ENCODE peak calls at places on chromosomes 16 and 17, in six cellular contexts. E is A673, K is natural killer cell, P is foreskin fibroblast, W is type B pancreatic cell, R is omental fat pad. Q is an unnamed sample.

GRCh38 chr17:41396340-41396739 is 1.1 kb downstream of the KRT31 start:
- DNase-seq in E (no peak), K (no peak), P (no peak), W (no peak), R (no peak), Q (no peak)

GRCh38 chr16:75911896-75912295 is 185.6 kb upstream of the CPHXL start:
- DNase-seq in E (no peak), K (no peak), P (no peak), W (no peak), R (no peak), Q (no peak)

GRCh38 chr16:7615565-7615964 is 282.9 kb downstream of the RBFOX1 start:
- DNase-seq in E (no peak), K (no peak), P (no peak), W (no peak), R (no peak), Q (no peak)

GRCh38 chr16:84306564-84306963 is 11.9 kb downstream of the WFDC1 start:
- DNase-seq in E (no peak), K (no peak), P (no peak), W (no peak), R (no peak), Q (no peak)

GRCh38 chr16:89779231-89779912 is 37.1 kb downstream of the FANCA start:
- DNase-seq in E (no peak), K (no peak), P (no peak), W (no peak), R (no peak), Q (no peak)

GRCh38 chr17:29594441-29595090 is 1.6 kb downstream of the ANKRD13B start:
- DNase-seq in E (no peak), K (no peak), P (no peak), W (no peak), R (no peak), Q (no peak)

GRCh38 chr16:27924411-27925118 is 138.9 kb downstream of the GSG1L start:
- DNase-seq in E (no peak), K (no peak), P (no peak), W (no peak), R (no peak), Q (no peak)

GRCh38 chr16:57720142-57720575 is 15.4 kb upstream of the KATNB1 start:
- DNase-seq in E (peak), K (peak), P (peak), W (no peak), R (no peak), Q (no peak)

GRCh38 chr16:77758046-77758445 is 30.3 kb upstream of the VAT1L start:
- DNase-seq in E (no peak), K (no peak), P (no peak), W (no peak), R (no peak), Q (no peak)

GRCh38 chr16:18805257-18805773 is 4.0 kb upstream of the ARL6IP1 start:
- DNase-seq in E (no peak), K (no peak), P (no peak), W (no peak), R (no peak), Q (no peak)

GRCh38 chr16:58110590-58111330 is 18.4 kb downstream of the CFAP20 start:
- DNase-seq in E (peak), K (no peak), P (peak), W (no peak), R (no peak), Q (no peak)

DNA sequence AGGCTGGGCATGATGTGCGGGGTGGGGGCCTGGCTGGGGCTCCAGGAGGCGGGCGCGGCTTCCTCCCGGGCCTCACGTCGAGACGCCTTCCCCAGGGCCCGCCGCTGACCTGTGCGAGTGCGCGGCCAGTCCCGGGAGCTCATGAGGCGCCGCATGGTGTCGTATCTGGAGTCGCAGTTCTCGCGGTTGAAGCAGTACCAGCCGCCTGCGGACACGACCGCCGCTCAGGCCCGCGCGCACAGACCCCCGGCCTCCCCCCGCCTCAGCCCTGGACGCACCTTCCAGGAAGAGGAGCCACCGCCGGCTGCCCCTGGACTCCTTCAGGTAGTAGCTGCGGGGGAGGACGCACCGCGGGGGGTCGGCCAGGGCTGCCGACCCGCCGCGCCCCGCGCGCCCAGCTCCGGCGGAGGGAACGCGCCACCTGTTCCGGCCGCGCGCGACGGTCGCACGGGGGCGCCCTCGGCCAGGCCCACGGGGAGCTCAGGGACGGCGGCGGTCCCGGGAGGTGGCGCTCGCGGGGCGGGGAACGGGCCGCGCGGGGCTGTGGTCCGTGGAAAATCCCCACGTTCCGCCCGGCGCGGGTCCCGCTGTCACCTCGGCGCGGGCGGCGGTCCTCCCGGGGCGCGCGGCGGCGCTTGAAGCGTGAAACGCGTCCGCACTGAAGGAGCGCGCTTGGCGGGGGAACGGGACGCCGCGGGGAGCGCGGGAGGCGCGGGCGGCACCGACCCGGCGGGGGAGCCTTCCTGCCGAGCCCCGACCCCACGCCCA is 1.4 kb downstream of the NOTUM start:
- DNase-seq in E (peak), K (peak), P (peak), W (peak), R (peak), Q (peak)
- TF ChIP-seq CTCF in E (peak), K (peak), P (peak), W (peak), R (peak), Q (peak)

DNA sequence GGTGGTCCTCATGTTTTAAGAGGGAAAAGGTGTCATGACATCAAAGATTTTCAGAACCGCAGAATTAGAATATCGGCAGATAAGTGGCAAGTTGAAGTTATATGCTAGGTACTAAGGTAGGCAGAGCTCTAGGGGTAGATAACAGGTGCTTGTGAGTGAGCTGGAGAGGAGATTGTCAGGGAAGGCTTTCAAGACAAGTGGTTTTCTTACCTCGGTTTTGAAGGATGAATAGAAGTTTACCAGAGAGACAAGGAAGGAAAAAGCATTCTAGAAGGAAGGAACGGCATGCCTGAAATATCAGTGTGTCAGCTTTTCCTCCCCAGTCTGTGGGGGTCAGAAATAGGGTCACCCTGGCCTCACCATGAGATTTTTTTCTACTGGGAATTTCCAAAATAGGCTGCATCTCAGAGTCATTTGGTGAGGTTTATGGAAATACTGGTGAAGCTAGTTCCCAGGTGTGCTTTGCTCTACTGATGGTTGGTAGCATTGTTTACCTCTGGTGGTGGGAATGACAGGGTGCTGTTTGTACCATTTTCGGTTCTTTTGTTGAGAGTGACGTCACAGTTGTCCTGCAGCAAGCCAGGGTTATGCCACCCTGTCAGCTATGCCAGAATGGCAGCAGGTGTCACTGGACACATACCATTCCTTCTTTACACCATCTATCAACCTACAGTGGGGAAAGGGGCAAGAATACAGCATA is 112.5 kb downstream of the MSI2 start:
- DNase-seq in E (no peak), K (no peak), P (no peak), W (no peak), R (no peak), Q (no peak)
- TF ChIP-seq CTCF in E (no peak), K (no peak), P (no peak), W (no peak), R (no peak), Q (no peak)

GRCh38 chr17:2023692-2024571 is 1.2 kb downstream of the RTN4RL1 start:
- DNase-seq in E (peak), K (no peak), P (peak), W (no peak), R (no peak), Q (peak)
- TF ChIP-seq CTCF in E (no peak), K (no peak), P (no peak), W (no peak), R (no peak), Q (no peak)

GRCh38 chr16:67977005-67977404 is 3.3 kb downstream of the DPEP3 start:
- DNase-seq in E (no peak), K (no peak), P (no peak), W (no peak), R (no peak), Q (no peak)

GRCh38 chr16:67977469-67978227 is 2.7 kb downstream of the DPEP3 start:
- DNase-seq in E (no peak), K (no peak), P (no peak), W (no peak), R (no peak), Q (no peak)

GRCh38 chr16:67979955-67980678 is at the start of gene DPEP3:
- DNase-seq in E (no peak), K (no peak), P (no peak), W (no peak), R (no peak), Q (no peak)

GRCh38 chr16:67986949-67987348 is 6.7 kb upstream of the DPEP3 start:
- DNase-seq in E (no peak), K (no peak), P (no peak), W (no peak), R (no peak), Q (no peak)

DNA sequence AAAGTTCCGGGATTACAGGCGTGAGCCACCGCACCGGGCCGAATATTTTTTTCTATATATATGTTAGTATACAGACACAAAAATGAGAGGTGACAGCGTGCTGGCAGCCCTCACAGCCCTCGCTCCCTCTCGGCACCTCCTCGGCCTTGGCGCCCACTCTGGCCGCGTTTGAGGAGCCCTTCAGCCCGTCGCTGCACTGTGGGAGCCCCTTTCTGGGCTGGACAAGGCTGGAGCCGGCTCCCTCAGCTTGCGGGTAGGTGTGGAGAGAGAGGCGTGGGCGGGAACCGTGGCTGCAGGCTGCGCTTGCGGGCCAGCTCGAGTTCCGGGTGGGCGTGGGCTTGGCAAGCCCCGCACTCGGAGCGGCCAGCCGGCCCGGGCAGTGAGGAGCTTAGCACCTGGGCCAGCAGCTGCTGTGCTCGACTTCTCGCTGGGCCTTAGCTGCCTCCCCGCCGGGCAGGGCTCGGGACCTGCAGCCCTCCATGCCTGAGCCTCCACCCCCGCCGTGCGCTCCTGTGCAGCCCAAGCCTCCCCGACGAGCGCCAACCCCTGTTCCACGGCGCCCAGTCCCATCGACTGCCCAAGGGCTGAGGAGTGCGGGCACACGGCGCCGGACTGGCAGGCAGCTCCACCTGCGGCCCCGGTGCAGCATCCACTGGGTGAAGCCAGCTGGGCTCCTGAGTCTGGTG is 1.9 kb upstream of the DPEP3 start:
- DNase-seq in E (no peak), K (no peak), P (no peak), W (no peak), R (no peak), Q (no peak)
- TF ChIP-seq CTCF in E (no peak), K (no peak), P (no peak), W (no peak), R (no peak), Q (no peak)

GRCh38 chr17:18183334-18184142 is at the start of gene ALKBH5:
- DNase-seq in E (peak), K (peak), P (peak), W (peak), R (peak), Q (peak)
- TF ChIP-seq CTCF in E (peak), K (peak), P (peak), W (peak), R (no peak), Q (peak)

DNA sequence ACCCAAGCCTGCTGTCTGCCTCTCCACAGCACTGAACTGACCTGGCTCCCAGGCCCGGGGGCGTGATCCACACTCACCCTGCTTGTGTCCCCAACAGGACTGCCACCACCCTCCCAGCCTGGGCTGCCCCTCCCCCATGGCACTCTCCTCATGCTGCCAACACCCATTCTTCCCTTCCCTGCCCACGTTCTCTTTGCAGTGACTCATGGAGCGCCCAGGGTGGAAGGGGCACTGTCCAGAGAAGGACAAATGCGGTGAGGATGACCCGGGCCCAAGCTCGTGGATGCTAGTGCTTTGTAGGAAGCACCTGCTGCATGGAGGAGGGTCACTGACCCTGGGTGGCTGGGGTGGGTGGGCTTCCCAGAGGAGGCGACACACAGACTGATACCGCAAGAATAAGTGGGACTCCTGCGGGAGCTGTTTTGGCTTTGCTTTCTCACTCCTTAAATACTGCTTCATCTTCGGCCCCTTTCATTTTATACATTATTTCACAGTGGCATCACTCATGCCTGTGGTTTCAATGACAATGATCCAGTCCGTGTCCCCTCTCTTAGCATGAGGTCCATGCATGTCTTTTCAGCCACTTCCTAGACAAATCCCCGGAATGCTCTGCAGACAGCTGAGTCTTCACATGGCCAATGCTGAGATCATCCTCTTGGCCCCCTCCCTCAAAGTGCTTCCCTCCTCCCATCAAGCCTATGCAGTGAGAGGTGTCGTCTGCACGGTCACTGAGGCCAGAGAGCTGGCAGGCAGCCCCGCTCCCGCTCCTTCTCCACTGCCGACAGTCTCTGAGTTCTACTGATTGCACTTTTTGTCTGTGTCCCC is 17.6 kb downstream of the CDK5R1 start:
- DNase-seq in E (no peak), K (no peak), P (peak), W (no peak), R (no peak), Q (no peak)
- TF ChIP-seq CTCF in E (no peak), K (no peak), P (no peak), W (no peak), R (no peak), Q (no peak)

GRCh38 chr16:30659507-30660423 is 1.5 kb downstream of the FBRS start:
- DNase-seq in E (no peak), K (peak), P (peak), W (no peak), R (no peak), Q (no peak)
- TF ChIP-seq CTCF in E (no peak), K (no peak), P (no peak), W (no peak), R (no peak), Q (no peak)

Q was measured in mesothelial cell of epicardium.